ENCODE peak calls at places on chromosomes 5 and 9, in nine cellular contexts. X is transverse colon, G is gastrocnemius medialis, H is psoas muscle, V is keratinocyte, W is GM23248, K is K562, M is IMR-90, R is SK-N-SH. E is an unnamed sample.
A peak's percentile ranks its signal among the peaks of the same experiment; 100 is the strongest.

GRCh38 chr9:127452481-127453092 is 1.3 kb downstream of the LRSAM1 start:
- DNase-seq in H (no peak), M (peak; percentile 17), W (peak; percentile 69), R (peak; percentile 68), V (no peak), K (no peak), G (peak; percentile 73), X (peak; percentile 85), E (peak; percentile 94)

GRCh38 chr9:133788819-133789733 is 50.9 kb upstream of the SARDH start:
- DNase-seq in M (no peak), K (no peak), G (no peak), W (no peak), R (no peak), H (no peak), X (peak; percentile 70), V (no peak), E (no peak)

GRCh38 chr9:96176901-96177718 is 124.9 kb downstream of the HSD17B3 start:
- DNase-seq in K (no peak), M (no peak), R (peak; percentile 68), W (peak; percentile 7), G (no peak), X (peak; percentile 66), H (no peak), V (no peak), E (no peak)

GRCh38 chr5:157986431-157986990 is 127.6 kb upstream of the CLINT1 start:
- DNase-seq in K (no peak), W (no peak), M (no peak), G (no peak), V (no peak), R (no peak), H (no peak), X (no peak), E (no peak)

GRCh38 chr9:89410709-89411111 is 87.2 kb downstream of the SEMA4D start:
- DNase-seq in M (no peak), K (no peak), R (no peak), X (no peak), H (no peak), V (no peak), W (peak; percentile 17), G (no peak), E (no peak)

GRCh38 chr5:77397686-77398300 is 94.3 kb downstream of the WDR41 start:
- DNase-seq in V (no peak), M (no peak), G (no peak), X (no peak), R (no peak), W (no peak), H (no peak), K (no peak), E (no peak)

GRCh38 chr5:175778951-175779475 is 92.4 kb upstream of the CPLX2 start:
- DNase-seq in K (no peak), V (no peak), H (no peak), G (no peak), X (no peak), W (peak; percentile 13), R (peak; percentile 89), M (no peak), E (no peak)

GRCh38 chr5:75189353-75189752 is 47.3 kb downstream of the ANKRD31 start:
- DNase-seq in W (no peak), M (no peak), V (no peak), K (no peak), H (no peak), X (no peak), G (no peak), R (no peak), E (no peak)

GRCh38 chr5:138661342-138661975 is 86.3 kb upstream of the HSPA9 start:
- DNase-seq in X (no peak), G (no peak), W (no peak), R (no peak), M (no peak), K (no peak), V (no peak), H (no peak), E (peak; percentile 54)

GRCh38 chr9:128607642-128608350 is 48.9 kb downstream of the DYNC2I2 start:
- DNase-seq in V (no peak), X (peak; percentile 27), M (peak; percentile 7), G (peak; percentile 98), W (peak; percentile 50), R (no peak), K (no peak), H (peak; percentile 87), E (peak; percentile 96)

GRCh38 chr5:141121563-141121962 is at the start of gene PCDHB4:
- DNase-seq in G (no peak), V (no peak), W (peak; percentile 71), R (peak; percentile 49), H (peak; percentile 32), K (no peak), M (no peak), X (no peak), E (no peak)

GRCh38 chr9:123710299-123710698 is 219.6 kb downstream of the DENND1A start:
- DNase-seq in G (no peak), M (peak; percentile 95), W (peak; percentile 74), H (no peak), X (no peak), V (no peak), K (no peak), R (no peak), E (no peak)

GRCh38 chr9:100432736-100433135 is 5.8 kb downstream of the MSANTD3 start:
- DNase-seq in H (no peak), M (no peak), X (no peak), G (no peak), V (no peak), R (no peak), W (no peak), K (no peak), E (no peak)

GRCh38 chr5:35626108-35626507 is 8.4 kb downstream of the SPEF2 start:
- DNase-seq in V (no peak), X (no peak), M (peak; percentile 52), R (no peak), G (no peak), W (peak; percentile 72), K (no peak), H (no peak), E (no peak)

GRCh38 chr5:157288405-157289163 is 22.7 kb downstream of the CYFIP2 start:
- DNase-seq in W (no peak), M (no peak), V (no peak), X (no peak), R (no peak), G (no peak), K (no peak), H (no peak), E (no peak)

GRCh38 chr9:132239518-132239917 is 77.7 kb downstream of the NTNG2 start:
- DNase-seq in X (no peak), V (no peak), G (no peak), W (no peak), R (no peak), H (no peak), M (no peak), K (no peak), E (no peak)
- H3K27me3 ChIP-seq in X (peaks cover 42% of the 10 kb centered on the region), V (peaks cover 49% of the 10 kb centered on the region), G (peaks cover 26% of the 10 kb centered on the region), W (peaks cover 32% of the 10 kb centered on the region), R (no peaks in the 10 kb centered on the region), H (peaks cover 54% of the 10 kb centered on the region), M (peaks cover 54% of the 10 kb centered on the region), K (peaks cover 26% of the 10 kb centered on the region), E (peaks cover 7% of the 10 kb centered on the region)

DNA sequence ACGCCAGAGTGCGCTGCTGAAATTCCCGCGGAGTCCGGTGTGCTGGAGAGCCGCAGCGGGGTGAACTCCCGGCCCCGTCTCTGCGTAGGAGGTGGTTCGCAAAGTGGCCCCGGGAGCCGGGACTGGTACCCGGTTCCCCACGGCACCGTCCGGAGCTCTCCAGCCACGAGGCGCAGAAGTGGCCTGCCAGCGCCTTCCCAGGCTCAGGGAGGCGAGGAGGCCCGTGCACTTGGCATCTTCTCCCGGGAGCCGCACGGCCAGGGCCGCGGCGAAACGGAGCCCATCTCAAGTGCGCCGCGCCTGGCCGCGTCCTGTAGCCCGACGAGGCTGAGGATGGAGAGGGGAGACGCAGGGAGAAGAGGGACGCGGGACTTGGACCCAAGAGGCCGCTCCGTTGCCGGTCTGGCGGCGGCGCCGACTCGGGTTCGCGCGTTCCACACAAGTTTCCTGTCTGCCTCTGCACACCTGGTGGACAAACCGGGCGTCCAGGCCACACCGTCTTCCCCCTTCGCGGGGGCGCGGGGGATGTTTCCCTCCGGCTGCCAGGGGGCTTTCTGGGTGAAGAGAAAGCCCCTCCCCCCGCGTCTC is 1.0 kb upstream of the IRX1 start:
- DNase-seq in V (no peak), M (no peak), X (no peak), K (no peak), W (peak; percentile 78), H (no peak), G (no peak), R (peak; percentile 25), E (no peak)
- H3K27me3 ChIP-seq in V (peaks cover 67% of the 10 kb centered on the region), M (peaks cover 66% of the 10 kb centered on the region), X (peaks cover 98% of the 10 kb centered on the region), K (peaks cover 18% of the 10 kb centered on the region), W (peaks cover 18% of the 10 kb centered on the region), H (peaks cover 97% of the 10 kb centered on the region), G (peaks cover 77% of the 10 kb centered on the region), R (peaks cover 85% of the 10 kb centered on the region), E (peaks cover 100% of the 10 kb centered on the region)

GRCh38 chr9:136965771-136966484 is 11.4 kb upstream of the PTGDS start:
- DNase-seq in K (peak; percentile 56), M (no peak), G (no peak), W (peak; percentile 46), H (no peak), V (no peak), R (no peak), X (no peak), E (no peak)
- H3K27me3 ChIP-seq in K (no peaks in the 10 kb centered on the region), M (peaks cover 17% of the 10 kb centered on the region), G (peaks cover 6% of the 10 kb centered on the region), W (no peaks in the 10 kb centered on the region), H (no peaks in the 10 kb centered on the region), V (no peaks in the 10 kb centered on the region), R (no peaks in the 10 kb centered on the region), X (peaks cover 5% of the 10 kb centered on the region), E (no peaks in the 10 kb centered on the region)

GRCh38 chr9:121603028-121603427 is 48.4 kb upstream of the DAB2IP start:
- DNase-seq in R (peak; percentile 82), X (no peak), K (no peak), M (no peak), H (no peak), G (no peak), W (no peak), V (no peak), E (no peak)

GRCh38 chr9:121601234-121601633 is 50.2 kb upstream of the DAB2IP start:
- DNase-seq in R (no peak), K (no peak), H (no peak), V (no peak), M (no peak), X (no peak), W (peak; percentile 65), G (no peak), E (no peak)

GRCh38 chr9:121604242-121604641 is 47.2 kb upstream of the DAB2IP start:
- DNase-seq in R (peak; percentile 44), W (no peak), M (no peak), V (no peak), K (no peak), X (no peak), G (peak; percentile 70), H (no peak), E (peak; percentile 80)

GRCh38 chr9:121607434-121608248 is 43.8 kb upstream of the DAB2IP start:
- DNase-seq in G (peak; percentile 65), V (no peak), R (peak; percentile 75), H (peak; percentile 57), K (no peak), M (peak; percentile 60), W (no peak), X (no peak), E (peak; percentile 84)

DNA sequence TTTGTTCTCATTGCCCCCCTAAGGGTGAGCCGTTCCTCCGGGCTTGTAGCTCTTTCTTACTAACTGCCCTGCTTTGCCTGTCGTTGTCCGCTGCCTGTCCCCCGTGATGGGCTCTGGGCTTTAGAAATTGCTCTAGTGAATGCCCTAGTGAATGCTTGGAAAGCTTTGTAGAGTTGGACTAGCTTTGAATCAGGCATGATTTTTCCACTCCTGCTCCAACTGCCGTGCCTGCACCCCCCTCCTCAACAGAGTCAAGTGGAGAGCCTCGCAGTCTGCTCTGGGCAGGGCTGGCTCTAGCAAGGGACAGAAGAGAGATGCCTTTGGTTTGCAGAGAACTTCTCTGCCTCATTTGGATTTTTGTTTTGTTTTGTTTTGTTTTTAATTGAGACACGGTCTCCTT is 46.8 kb upstream of the DAB2IP start:
- DNase-seq in R (no peak), W (no peak), H (no peak), V (no peak), G (no peak), M (no peak), K (no peak), X (no peak), E (no peak)
- H3K27me3 ChIP-seq in R (no peaks in the 10 kb centered on the region), W (peaks cover 10% of the 10 kb centered on the region), H (no peaks in the 10 kb centered on the region), V (peaks cover 21% of the 10 kb centered on the region), G (no peaks in the 10 kb centered on the region), M (peaks cover 3% of the 10 kb centered on the region), K (peaks cover 9% of the 10 kb centered on the region), X (peaks cover 13% of the 10 kb centered on the region), E (no peaks in the 10 kb centered on the region)

E was measured in sigmoid colon.